ENCODE peak calls at places on chromosomes 7 and 10, in seven cellular contexts. One of them, this sample, is unnamed.

GRCh38 chr10:69048103-69048502 is 39.8 kb upstream of the SRGN start:
- DNase-seq in retinal pigment epithelial cell: no peak
- DNase-seq in heart left ventricle: no peak
- DNase-seq in fibroblast of the aortic adventitia: no peak
- DNase-seq in neuronal stem cell: no peak
- DNase-seq in fibroblast of mammary gland: peak; percentile 41
- DNase-seq in cardiac muscle cell: peak; percentile 48
- DNase-seq in this sample: no peak

GRCh38 chr7:47852330-47853245 is 95.7 kb downstream of the PKD1L1 start:
- DNase-seq in retinal pigment epithelial cell: no peak
- DNase-seq in heart left ventricle: no peak
- DNase-seq in fibroblast of the aortic adventitia: no peak
- DNase-seq in neuronal stem cell: no peak
- DNase-seq in fibroblast of mammary gland: peak; percentile 16
- DNase-seq in cardiac muscle cell: no peak
- DNase-seq in this sample: no peak

GRCh38 chr7:117009705-117010361 is 56.5 kb downstream of the ST7 start:
- DNase-seq in retinal pigment epithelial cell: no peak
- DNase-seq in heart left ventricle: no peak
- DNase-seq in fibroblast of the aortic adventitia: no peak
- DNase-seq in neuronal stem cell: no peak
- DNase-seq in fibroblast of mammary gland: no peak
- DNase-seq in cardiac muscle cell: no peak
- DNase-seq in this sample: no peak

GRCh38 chr7:16985621-16986020 is 103.8 kb upstream of the AGR3 start:
- DNase-seq in retinal pigment epithelial cell: no peak
- DNase-seq in heart left ventricle: no peak
- DNase-seq in fibroblast of the aortic adventitia: no peak
- DNase-seq in neuronal stem cell: no peak
- DNase-seq in fibroblast of mammary gland: no peak
- DNase-seq in cardiac muscle cell: no peak
- DNase-seq in this sample: no peak

GRCh38 chr10:24202181-24202570 is 6.8 kb upstream of the KIAA1217 start:
- DNase-seq in retinal pigment epithelial cell: no peak
- DNase-seq in heart left ventricle: no peak
- DNase-seq in fibroblast of the aortic adventitia: no peak
- DNase-seq in neuronal stem cell: no peak
- DNase-seq in fibroblast of mammary gland: no peak
- DNase-seq in cardiac muscle cell: no peak
- DNase-seq in this sample: no peak

GRCh38 chr10:114504769-114505579 is 100.7 kb upstream of the AFAP1L2 start:
- DNase-seq in retinal pigment epithelial cell: peak; percentile 96
- DNase-seq in heart left ventricle: no peak
- DNase-seq in fibroblast of the aortic adventitia: peak; percentile 97
- DNase-seq in neuronal stem cell: no peak
- DNase-seq in fibroblast of mammary gland: peak; percentile 93
- DNase-seq in cardiac muscle cell: peak; percentile 94
- DNase-seq in this sample: no peak

GRCh38 chr10:87551324-87551723 is 46.6 kb downstream of the MINPP1 start:
- DNase-seq in retinal pigment epithelial cell: no peak
- DNase-seq in heart left ventricle: no peak
- DNase-seq in fibroblast of the aortic adventitia: no peak
- DNase-seq in neuronal stem cell: no peak
- DNase-seq in fibroblast of mammary gland: no peak
- DNase-seq in cardiac muscle cell: peak; percentile 35
- DNase-seq in this sample: no peak

GRCh38 chr7:66442385-66442784 is 186.3 kb upstream of the KCTD7 start:
- DNase-seq in retinal pigment epithelial cell: no peak
- DNase-seq in heart left ventricle: no peak
- DNase-seq in fibroblast of the aortic adventitia: no peak
- DNase-seq in neuronal stem cell: no peak
- DNase-seq in fibroblast of mammary gland: no peak
- DNase-seq in cardiac muscle cell: no peak
- DNase-seq in this sample: no peak

GRCh38 chr10:59047957-59048618 is 128.4 kb upstream of the PHYHIPL start:
- DNase-seq in retinal pigment epithelial cell: no peak
- DNase-seq in heart left ventricle: no peak
- DNase-seq in fibroblast of the aortic adventitia: no peak
- DNase-seq in neuronal stem cell: no peak
- DNase-seq in fibroblast of mammary gland: no peak
- DNase-seq in cardiac muscle cell: no peak
- DNase-seq in this sample: no peak

GRCh38 chr7:157266272-157266671 is 70.5 kb upstream of the DNAJB6 start:
- DNase-seq in retinal pigment epithelial cell: no peak
- DNase-seq in heart left ventricle: no peak
- DNase-seq in fibroblast of the aortic adventitia: no peak
- DNase-seq in neuronal stem cell: no peak
- DNase-seq in fibroblast of mammary gland: peak; percentile 45
- DNase-seq in cardiac muscle cell: no peak
- DNase-seq in this sample: no peak

GRCh38 chr10:97598407-97599271 is 9.1 kb downstream of the C10orf62 start:
- DNase-seq in retinal pigment epithelial cell: no peak
- DNase-seq in heart left ventricle: no peak
- DNase-seq in fibroblast of the aortic adventitia: no peak
- DNase-seq in neuronal stem cell: no peak
- DNase-seq in fibroblast of mammary gland: no peak
- DNase-seq in cardiac muscle cell: no peak
- DNase-seq in this sample: no peak

GRCh38 chr10:97599272-97599619 is 9.7 kb downstream of the C10orf62 start:
- DNase-seq in retinal pigment epithelial cell: no peak
- DNase-seq in heart left ventricle: no peak
- DNase-seq in fibroblast of the aortic adventitia: no peak
- DNase-seq in neuronal stem cell: no peak
- DNase-seq in fibroblast of mammary gland: no peak
- DNase-seq in cardiac muscle cell: no peak
- DNase-seq in this sample: no peak

GRCh38 chr10:97597778-97598177 is 8.3 kb downstream of the C10orf62 start:
- DNase-seq in retinal pigment epithelial cell: no peak
- DNase-seq in heart left ventricle: no peak
- DNase-seq in fibroblast of the aortic adventitia: no peak
- DNase-seq in neuronal stem cell: no peak
- DNase-seq in fibroblast of mammary gland: no peak
- DNase-seq in cardiac muscle cell: no peak
- DNase-seq in this sample: no peak

GRCh38 chr10:97593423-97593822 is 3.9 kb downstream of the C10orf62 start:
- DNase-seq in retinal pigment epithelial cell: no peak
- DNase-seq in heart left ventricle: no peak
- DNase-seq in fibroblast of the aortic adventitia: peak; percentile 65
- DNase-seq in neuronal stem cell: no peak
- DNase-seq in fibroblast of mammary gland: no peak
- DNase-seq in cardiac muscle cell: peak; percentile 34
- DNase-seq in this sample: no peak

DNA sequence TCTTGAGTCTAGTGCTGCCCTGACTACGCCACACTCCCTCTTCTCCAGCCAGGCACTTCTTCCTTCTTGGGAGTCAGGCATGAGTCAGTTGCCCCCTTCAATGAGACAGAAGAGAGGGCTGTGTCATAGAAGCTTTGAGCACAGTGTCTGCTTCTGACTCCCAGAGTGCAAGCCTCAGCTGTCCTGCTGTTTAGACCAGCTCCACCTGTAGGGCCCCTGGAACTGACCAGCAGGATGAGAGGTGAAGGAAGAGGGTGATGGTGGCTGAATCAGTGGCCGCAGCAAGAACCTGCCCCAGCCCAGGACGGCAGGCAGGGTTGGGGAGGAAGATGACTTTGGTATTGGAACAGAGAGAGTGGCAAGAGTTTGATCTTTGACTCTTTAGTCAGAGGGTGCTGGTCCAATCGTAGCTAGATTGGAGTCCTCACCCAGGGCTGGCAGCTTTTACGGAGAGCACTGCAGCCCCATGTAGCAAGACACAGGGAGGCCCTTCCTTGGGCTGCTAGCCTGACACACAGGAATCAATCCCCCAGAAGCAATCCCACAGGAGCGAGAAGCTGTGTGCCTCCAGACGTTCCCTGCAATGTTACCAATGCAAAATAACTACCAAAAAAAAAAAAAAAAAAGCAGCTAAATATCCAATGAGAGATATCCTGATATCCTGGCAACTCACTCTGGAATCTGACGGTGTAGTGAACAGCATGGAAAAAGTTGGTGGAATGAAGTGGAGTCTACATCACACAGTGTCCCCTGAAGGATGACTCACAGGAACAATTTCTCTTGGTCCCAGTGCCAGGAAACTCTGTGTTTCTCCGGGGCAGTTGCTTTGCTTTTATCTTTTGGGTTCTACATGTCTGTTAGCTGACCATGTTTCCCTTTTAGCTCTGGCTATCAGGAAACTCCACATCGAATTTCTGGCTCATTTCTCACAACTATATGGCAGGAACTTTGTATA is 6.9 kb downstream of the C10orf62 start:
- DNase-seq in retinal pigment epithelial cell: peak; percentile 42
- DNase-seq in heart left ventricle: no peak
- DNase-seq in fibroblast of the aortic adventitia: peak; percentile 95
- DNase-seq in neuronal stem cell: no peak
- DNase-seq in fibroblast of mammary gland: peak; percentile 89
- DNase-seq in cardiac muscle cell: peak; percentile 92
- DNase-seq in this sample: no peak
- H3K4me3 ChIP-seq in retinal pigment epithelial cell: no peak overlapping the region
- H3K4me3 ChIP-seq in heart left ventricle: no peak overlapping the region
- H3K4me3 ChIP-seq in fibroblast of the aortic adventitia: no peak overlapping the region
- H3K4me3 ChIP-seq in neuronal stem cell: no peak overlapping the region
- H3K4me3 ChIP-seq in fibroblast of mammary gland: no peak overlapping the region
- H3K4me3 ChIP-seq in cardiac muscle cell: no peak overlapping the region
- H3K4me3 ChIP-seq in this sample: no peak overlapping the region

DNA sequence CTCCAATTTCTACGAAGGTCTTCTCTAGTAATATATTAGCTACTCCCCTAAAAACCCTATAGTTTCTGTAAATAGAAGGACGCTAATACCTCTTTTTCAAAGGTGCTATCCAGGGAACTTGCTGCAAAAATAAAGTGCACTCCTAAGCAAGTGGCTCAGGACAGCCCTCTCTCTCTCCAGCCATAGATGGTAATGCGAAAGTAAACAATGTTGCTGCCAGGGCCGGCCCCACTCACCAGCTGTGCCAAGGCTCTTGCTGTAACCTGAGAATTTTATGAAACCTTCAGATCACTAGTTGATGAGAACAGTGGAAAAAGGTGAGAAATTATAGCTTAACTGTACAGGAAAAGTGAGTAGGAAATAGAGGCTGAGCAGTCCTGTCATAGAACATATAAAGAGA is 10.9 kb upstream of the TAS2R39 start:
- DNase-seq in retinal pigment epithelial cell: no peak
- DNase-seq in heart left ventricle: no peak
- DNase-seq in fibroblast of the aortic adventitia: peak; percentile 36
- DNase-seq in neuronal stem cell: no peak
- DNase-seq in fibroblast of mammary gland: peak; percentile 25
- DNase-seq in cardiac muscle cell: no peak
- DNase-seq in this sample: no peak
- H3K4me3 ChIP-seq in retinal pigment epithelial cell: no peak overlapping the region
- H3K4me3 ChIP-seq in heart left ventricle: no peak overlapping the region
- H3K4me3 ChIP-seq in fibroblast of the aortic adventitia: no peak overlapping the region
- H3K4me3 ChIP-seq in neuronal stem cell: no peak overlapping the region
- H3K4me3 ChIP-seq in fibroblast of mammary gland: no peak overlapping the region
- H3K4me3 ChIP-seq in cardiac muscle cell: no peak overlapping the region
- H3K4me3 ChIP-seq in this sample: no peak overlapping the region

DNA sequence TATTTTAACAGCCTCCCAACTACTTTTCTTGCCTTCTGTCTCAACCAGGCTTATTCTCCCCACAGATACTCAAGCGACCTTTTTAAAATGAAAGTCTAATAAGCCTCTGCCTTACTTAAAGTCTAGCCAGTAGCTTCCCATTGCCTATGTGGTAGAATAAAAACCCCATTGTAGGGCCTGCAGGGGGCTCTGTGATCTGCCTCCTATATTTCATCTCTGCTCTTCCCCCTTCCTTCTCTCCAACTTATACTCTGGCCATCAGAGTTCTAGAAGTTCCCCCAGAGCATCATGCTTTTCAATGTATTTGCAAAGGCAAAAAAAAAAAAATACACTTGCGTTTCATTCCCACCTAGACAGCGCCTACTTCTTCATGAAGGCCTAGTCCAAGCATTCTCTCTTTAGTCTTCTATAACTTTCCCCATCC is 167.7 kb upstream of the ADO start:
- DNase-seq in retinal pigment epithelial cell: no peak
- DNase-seq in heart left ventricle: no peak
- DNase-seq in fibroblast of the aortic adventitia: no peak
- DNase-seq in neuronal stem cell: no peak
- DNase-seq in fibroblast of mammary gland: no peak
- DNase-seq in cardiac muscle cell: peak; percentile 32
- DNase-seq in this sample: peak; percentile 21
- H3K4me3 ChIP-seq in retinal pigment epithelial cell: no peak overlapping the region
- H3K4me3 ChIP-seq in heart left ventricle: no peak overlapping the region
- H3K4me3 ChIP-seq in fibroblast of the aortic adventitia: no peak overlapping the region
- H3K4me3 ChIP-seq in neuronal stem cell: no peak overlapping the region
- H3K4me3 ChIP-seq in fibroblast of mammary gland: no peak overlapping the region
- H3K4me3 ChIP-seq in cardiac muscle cell: no peak overlapping the region
- H3K4me3 ChIP-seq in this sample: peak overlapping the region; percentile 28

GRCh38 chr7:133741078-133741477 is 386.1 kb upstream of the LRGUK start:
- DNase-seq in retinal pigment epithelial cell: no peak
- DNase-seq in heart left ventricle: no peak
- DNase-seq in fibroblast of the aortic adventitia: no peak
- DNase-seq in neuronal stem cell: no peak
- DNase-seq in fibroblast of mammary gland: no peak
- DNase-seq in cardiac muscle cell: no peak
- DNase-seq in this sample: no peak

GRCh38 chr7:133741703-133742102 is 385.4 kb upstream of the LRGUK start:
- DNase-seq in retinal pigment epithelial cell: no peak
- DNase-seq in heart left ventricle: no peak
- DNase-seq in fibroblast of the aortic adventitia: no peak
- DNase-seq in neuronal stem cell: no peak
- DNase-seq in fibroblast of mammary gland: no peak
- DNase-seq in cardiac muscle cell: no peak
- DNase-seq in this sample: no peak

GRCh38 chr7:133744451-133744850 is 382.7 kb upstream of the LRGUK start:
- DNase-seq in retinal pigment epithelial cell: no peak
- DNase-seq in heart left ventricle: no peak
- DNase-seq in fibroblast of the aortic adventitia: no peak
- DNase-seq in neuronal stem cell: no peak
- DNase-seq in fibroblast of mammary gland: no peak
- DNase-seq in cardiac muscle cell: no peak
- DNase-seq in this sample: no peak

GRCh38 chr7:133739817-133740216 is 387.3 kb upstream of the LRGUK start:
- DNase-seq in retinal pigment epithelial cell: no peak
- DNase-seq in heart left ventricle: no peak
- DNase-seq in fibroblast of the aortic adventitia: no peak
- DNase-seq in neuronal stem cell: no peak
- DNase-seq in fibroblast of mammary gland: no peak
- DNase-seq in cardiac muscle cell: no peak
- DNase-seq in this sample: no peak

DNA sequence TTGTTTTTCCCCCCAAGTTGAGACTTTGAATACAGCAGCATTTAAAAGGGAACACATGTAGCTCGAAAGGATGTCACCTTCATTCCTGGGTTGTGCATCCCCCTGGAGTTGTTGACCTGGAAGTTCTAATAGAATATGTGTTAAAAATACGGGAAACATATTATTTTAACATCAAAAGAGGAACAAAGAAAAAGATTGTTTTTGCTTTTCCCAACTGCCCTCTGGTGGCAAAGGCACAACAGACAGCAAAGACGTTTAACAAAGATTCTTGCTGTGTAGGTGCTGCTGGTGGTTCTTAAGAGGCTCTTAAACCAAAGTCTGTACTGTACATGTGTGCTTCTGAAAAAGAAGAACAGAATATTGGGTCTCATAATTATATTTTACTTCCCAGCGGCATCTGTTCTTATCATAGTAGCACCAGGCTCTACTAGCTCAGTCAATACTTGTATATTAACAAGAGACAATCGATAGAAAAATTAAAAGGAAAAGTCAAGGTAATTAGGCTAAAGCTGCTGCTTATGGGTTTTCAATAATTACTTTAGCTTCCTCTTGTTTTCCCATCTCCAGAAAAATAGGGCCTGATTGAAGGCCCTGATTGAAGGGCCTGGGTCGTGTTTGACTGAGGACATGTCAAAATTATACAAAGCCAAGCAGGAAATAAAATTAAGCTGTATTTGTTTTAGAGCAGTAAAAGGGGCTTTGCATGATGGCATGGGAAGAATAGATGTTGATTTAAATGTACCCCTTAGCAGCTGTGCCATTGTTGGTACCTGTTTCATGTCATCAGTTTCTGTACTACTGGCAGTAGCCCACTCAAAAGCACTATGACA is 384.2 kb upstream of the LRGUK start:
- DNase-seq in retinal pigment epithelial cell: no peak
- DNase-seq in heart left ventricle: no peak
- DNase-seq in fibroblast of the aortic adventitia: peak; percentile 60
- DNase-seq in neuronal stem cell: no peak
- DNase-seq in fibroblast of mammary gland: peak; percentile 38
- DNase-seq in cardiac muscle cell: peak; percentile 54
- DNase-seq in this sample: peak; percentile 66
- H3K4me3 ChIP-seq in retinal pigment epithelial cell: no peak overlapping the region
- H3K4me3 ChIP-seq in heart left ventricle: no peak overlapping the region
- H3K4me3 ChIP-seq in fibroblast of the aortic adventitia: no peak overlapping the region
- H3K4me3 ChIP-seq in neuronal stem cell: no peak overlapping the region
- H3K4me3 ChIP-seq in fibroblast of mammary gland: no peak overlapping the region
- H3K4me3 ChIP-seq in cardiac muscle cell: no peak overlapping the region
- H3K4me3 ChIP-seq in this sample: no peak overlapping the region

This sample was measured in Jurkat, Clone E6-1.